ENCODE peak calls at places on chromosomes 2 and 18, in six cellular contexts. T, O, X, C, E and F are unnamed samples.

GRCh38 chr2:158004131-158004530 is 97.5 kb upstream of the UPP2 start:
- DNase-seq in C (no peak), E (no peak), O (no peak), T (no peak), X (no peak), F (no peak)

GRCh38 chr2:61091485-61091884 is 25.8 kb downstream of the SANBR start:
- DNase-seq in C (no peak), O (no peak), X (no peak), T (no peak), E (no peak), F (no peak)

GRCh38 chr18:28178720-28179119 is 1.8 kb upstream of the CDH2 start:
- DNase-seq in O (no peak), X (no peak), E (no peak), T (peak), C (no peak), F (no peak)

GRCh38 chr18:33107511-33107910 is 333.0 kb downstream of the CCDC178 start:
- DNase-seq in O (no peak), X (no peak), T (no peak), E (no peak), C (no peak), F (no peak)

GRCh38 chr2:18398833-18399232 is 161.6 kb downstream of the RDH14 start:
- DNase-seq in O (no peak), T (no peak), E (no peak), X (peak), C (no peak), F (no peak)

GRCh38 chr2:158460632-158461297 is 4.0 kb downstream of the PKP4 start:
- DNase-seq in T (peak), E (no peak), C (no peak), X (no peak), O (no peak), F (no peak)

GRCh38 chr2:140128909-140129308 is 1348.7 kb upstream of the NXPH2 start:
- DNase-seq in X (no peak), C (no peak), T (no peak), O (no peak), E (no peak), F (no peak)

GRCh38 chr2:205060269-205060668 is 515.0 kb downstream of the PARD3B start:
- DNase-seq in C (no peak), X (no peak), E (no peak), O (peak), T (no peak), F (no peak)

GRCh38 chr2:2112416-2113131 is 218.5 kb downstream of the MYT1L start:
- DNase-seq in C (no peak), T (peak), E (no peak), O (no peak), X (no peak), F (no peak)

GRCh38 chr2:30710016-30710415 is 97.2 kb downstream of the CAPN13 start:
- DNase-seq in O (no peak), E (no peak), C (no peak), X (no peak), T (no peak), F (no peak)

GRCh38 chr2:203846490-203847105 is 21.0 kb upstream of the CTLA4 start:
- DNase-seq in O (no peak), C (no peak), E (no peak), T (no peak), X (no peak), F (no peak)

GRCh38 chr2:150491943-150492342 is 4.5 kb upstream of the RND3 start:
- DNase-seq in E (no peak), X (no peak), T (no peak), C (no peak), O (no peak), F (no peak)

GRCh38 chr2:80288576-80288975 is 16.0 kb downstream of the LRRTM1 start:
- DNase-seq in O (no peak), X (peak), C (no peak), T (peak), E (no peak), F (no peak)

GRCh38 chr2:96153991-96154431 is 8.8 kb upstream of the DUSP2 start:
- DNase-seq in X (peak), T (no peak), C (no peak), O (no peak), E (peak), F (no peak)

GRCh38 chr2:20067992-20068727 is 16.7 kb upstream of the LAPTM4A start:
- DNase-seq in O (no peak), T (no peak), E (no peak), C (no peak), X (no peak), F (no peak)
- H3K27ac ChIP-seq in O (peak), T (no peak), E (no peak), C (no peak), X (peak), F (no peak)

GRCh38 chr2:20592106-20593071 is 58.5 kb downstream of the HS1BP3 start:
- DNase-seq in X (peak), E (peak), O (no peak), T (no peak), C (no peak), F (no peak)

GRCh38 chr2:20593072-20594034 is 57.5 kb downstream of the HS1BP3 start:
- DNase-seq in T (no peak), X (peak), E (peak), O (peak), C (no peak), F (no peak)

GRCh38 chr2:20588918-20589871 is 61.7 kb downstream of the HS1BP3 start:
- DNase-seq in X (peak), T (no peak), C (no peak), O (no peak), E (no peak), F (no peak)

GRCh38 chr2:20590704-20591515 is 60.0 kb downstream of the HS1BP3 start:
- DNase-seq in C (no peak), E (peak), O (no peak), T (no peak), X (peak), F (no peak)

DNA sequence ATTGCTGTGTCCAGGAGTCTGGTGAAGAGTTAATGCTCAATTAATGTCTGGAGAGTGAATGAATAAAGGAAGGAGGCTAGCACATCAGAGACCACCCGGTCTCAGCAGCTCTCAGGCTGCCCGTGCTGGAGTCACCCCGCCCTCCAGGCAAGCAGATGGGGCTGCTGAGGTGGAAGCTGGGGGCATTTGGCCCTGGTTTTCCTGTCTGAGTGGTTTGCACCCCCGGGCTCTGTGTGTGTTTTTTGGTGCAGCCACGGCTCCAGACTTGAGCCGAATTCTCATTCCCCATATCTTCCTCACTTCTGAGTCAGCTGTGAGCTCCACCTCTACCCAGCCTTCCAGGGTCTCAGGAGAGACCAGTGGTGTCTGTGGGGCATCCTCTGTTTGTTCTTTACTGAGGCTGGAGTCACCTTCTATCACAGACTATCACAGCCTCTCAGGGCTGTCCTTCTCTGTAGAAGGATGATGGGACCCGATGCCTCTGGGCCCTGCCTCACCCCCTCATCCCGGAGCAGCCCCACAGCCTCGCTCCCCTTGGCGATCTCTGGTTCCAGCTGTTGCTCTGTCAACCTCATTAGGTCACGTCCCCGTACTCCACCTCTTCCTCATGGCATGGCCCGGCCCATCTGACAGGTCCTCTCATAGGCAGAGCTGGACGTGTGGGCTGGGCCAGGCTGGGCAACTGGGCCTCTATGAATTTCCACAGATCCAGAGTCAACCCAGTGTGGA is 60.8 kb downstream of the HS1BP3 start:
- DNase-seq in O (no peak), E (peak), C (no peak), T (no peak), X (peak), F (no peak)
- H3K27ac ChIP-seq in O (peak), E (no peak), C (no peak), T (no peak), X (peak), F (no peak)

DNA sequence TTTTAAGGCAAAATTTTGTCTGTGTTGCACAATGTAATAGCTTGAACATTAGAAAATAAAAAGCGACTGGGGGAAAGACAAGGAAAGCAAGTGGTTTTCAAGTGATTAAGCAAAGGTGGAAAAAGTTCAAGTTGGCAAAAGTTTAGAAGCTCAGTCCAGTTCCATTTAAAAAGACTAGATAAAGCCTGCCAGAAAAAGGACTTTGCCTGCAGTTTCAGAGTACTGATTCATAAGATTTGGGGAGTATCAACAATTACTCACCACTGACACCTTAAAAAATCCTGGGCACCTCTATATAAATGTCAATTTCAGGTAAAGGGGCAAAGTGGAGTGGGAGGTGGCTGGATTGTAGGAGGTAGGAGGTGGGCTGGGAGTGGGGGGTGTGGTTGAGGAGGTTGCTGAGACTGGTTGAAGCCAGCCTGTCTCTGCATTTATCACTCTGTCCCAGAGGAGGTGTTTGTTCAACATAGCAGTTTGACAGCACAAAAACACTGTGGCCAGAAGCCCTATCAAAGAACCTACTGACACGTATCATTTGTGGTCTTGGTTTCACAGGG is 14.6 kb downstream of the ZEB2 start:
- DNase-seq in O (no peak), C (no peak), X (no peak), E (no peak), T (peak), F (peak)
- H3K27ac ChIP-seq in O (no peak), C (no peak), X (peak), E (no peak), T (peak), F (peak)

GRCh38 chr2:119012345-119013301 is 70.6 kb downstream of the MARCO start:
- DNase-seq in C (no peak), T (no peak), X (no peak), E (no peak), O (no peak), F (no peak)
- H3K27ac ChIP-seq in C (no peak), T (no peak), X (no peak), E (no peak), O (no peak), F (no peak)

DNA sequence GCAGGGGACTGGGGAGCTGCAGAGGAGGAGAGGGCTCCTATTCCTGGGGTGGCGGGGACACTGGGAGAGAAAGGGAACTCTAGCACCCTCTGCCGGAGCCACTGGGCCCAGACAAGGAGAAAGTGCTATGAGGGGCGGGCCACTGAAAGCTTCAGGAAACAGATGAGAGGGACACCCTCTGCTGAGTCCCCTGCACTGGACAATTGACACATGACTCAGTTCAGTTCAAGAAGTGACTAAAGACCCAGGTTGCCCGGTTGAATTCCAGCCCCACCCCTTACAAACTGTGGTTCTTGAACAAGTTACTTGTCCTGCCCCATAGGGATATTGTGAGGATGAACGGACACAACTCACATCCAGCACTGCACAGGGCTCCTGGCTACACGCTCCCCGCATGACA is 5.0 kb downstream of the RUFY4 start:
- DNase-seq in E (no peak), T (peak), C (no peak), O (peak), X (no peak), F (no peak)
- H3K27ac ChIP-seq in E (no peak), T (no peak), C (no peak), O (no peak), X (no peak), F (no peak)

DNA sequence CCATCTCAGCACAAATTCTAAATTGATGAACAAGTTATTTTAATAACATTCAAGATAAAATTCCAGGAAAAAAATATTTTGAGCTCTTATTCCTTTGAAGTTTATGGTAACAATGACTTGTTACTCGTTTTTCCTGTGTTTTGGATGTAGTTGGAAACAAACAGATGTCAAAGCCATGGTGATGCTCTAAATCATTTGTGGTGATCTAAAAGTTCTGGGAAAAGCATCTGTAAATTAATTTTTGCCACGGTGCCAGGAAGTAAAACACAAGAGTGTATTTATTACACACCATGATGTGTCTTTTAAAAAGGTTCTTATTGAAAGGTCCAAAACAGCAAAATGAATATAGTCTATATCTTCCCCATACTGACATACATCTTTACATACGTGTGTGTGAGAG is 139.2 kb upstream of the ITGB6 start:
- DNase-seq in O (no peak), E (no peak), X (no peak), T (no peak), C (no peak), F (no peak)
- H3K27ac ChIP-seq in O (no peak), E (no peak), X (peak), T (no peak), C (no peak), F (no peak)

GRCh38 chr2:238872026-238872425 is 24.1 kb downstream of the TWIST2 start:
- DNase-seq in T (no peak), O (no peak), X (no peak), C (no peak), E (no peak), F (no peak)
- H3K27ac ChIP-seq in T (no peak), O (no peak), X (peak), C (no peak), E (no peak), F (no peak)

DNA sequence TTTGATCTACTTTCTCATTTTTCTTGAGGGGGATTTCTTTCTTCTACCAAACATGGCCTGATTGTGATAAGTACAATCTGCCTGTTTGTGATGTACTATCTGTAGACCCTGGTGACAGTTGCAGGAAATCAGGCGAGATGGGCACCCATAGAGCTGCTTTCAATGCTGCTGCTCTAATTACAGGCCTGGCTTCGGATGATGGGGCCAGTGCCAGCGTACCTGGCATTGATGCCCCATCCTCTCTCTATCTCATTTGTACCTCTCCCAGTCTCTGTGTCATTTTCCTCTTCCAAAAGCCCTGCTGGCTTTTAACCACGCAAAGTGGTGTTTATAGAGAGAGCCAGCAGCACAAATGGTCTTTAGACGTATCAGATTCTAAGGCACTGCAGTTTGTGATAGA is 69.9 kb downstream of the KCTD18 start:
- DNase-seq in X (no peak), T (no peak), E (no peak), O (no peak), C (no peak), F (no peak)
- H3K27ac ChIP-seq in X (no peak), T (no peak), E (no peak), O (no peak), C (no peak), F (no peak)

DNA sequence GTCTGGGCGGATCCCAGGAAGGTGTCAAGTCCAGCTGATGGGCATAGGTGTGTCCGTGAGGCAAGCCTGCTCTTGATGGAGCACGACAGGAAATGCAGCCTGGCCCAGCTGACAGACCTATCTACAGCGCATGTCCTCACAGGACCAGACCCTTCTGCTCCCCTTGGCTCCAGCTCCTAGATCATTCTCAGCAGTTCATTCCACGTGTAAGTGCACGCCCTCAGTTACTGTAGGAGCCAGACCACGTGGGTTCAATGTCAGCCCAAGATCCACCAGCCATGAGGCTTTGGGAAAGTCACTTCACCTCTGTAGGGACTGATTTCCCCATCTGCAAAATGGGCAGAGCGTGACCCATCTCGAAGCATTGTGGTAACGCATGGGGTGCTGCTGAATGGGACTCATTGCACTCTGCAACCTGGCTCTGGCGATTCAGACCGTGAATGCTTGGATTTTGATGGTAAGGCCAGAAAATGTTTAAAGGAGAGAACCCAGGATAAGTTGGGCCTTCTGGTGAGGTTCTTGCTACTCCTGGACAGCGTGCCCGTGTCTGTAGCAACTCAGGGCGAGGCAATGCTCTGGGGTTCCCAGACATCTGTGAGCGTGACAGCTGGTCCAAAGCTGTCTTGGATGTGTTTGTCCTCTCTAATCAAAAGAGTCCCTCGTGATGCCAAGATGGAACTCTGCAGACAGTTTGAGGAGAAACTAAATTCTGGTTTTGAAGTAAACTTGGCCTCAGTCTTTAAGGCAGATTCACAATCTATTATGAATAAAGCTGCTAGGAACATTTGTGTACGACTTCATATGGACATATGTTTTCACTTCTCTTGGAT is 47.6 kb downstream of the TMEM17 start:
- DNase-seq in O (no peak), E (no peak), X (no peak), C (no peak), T (no peak), F (no peak)
- H3K27ac ChIP-seq in O (peak), E (no peak), X (no peak), C (no peak), T (no peak), F (no peak)

GRCh38 chr18:45916302-45916701 is 50.8 kb downstream of the EPG5 start:
- DNase-seq in X (no peak), O (no peak), C (no peak), E (no peak), T (no peak), F (no peak)

GRCh38 chr18:45923138-45923537 is 44.0 kb downstream of the EPG5 start:
- DNase-seq in O (no peak), T (no peak), E (no peak), C (no peak), X (no peak), F (no peak)

GRCh38 chr18:45920367-45920766 is 46.8 kb downstream of the EPG5 start:
- DNase-seq in E (peak), T (no peak), X (peak), O (no peak), C (no peak), F (no peak)
- H3K27ac ChIP-seq in E (no peak), T (no peak), X (no peak), O (no peak), C (no peak), F (no peak)